ENCODE peak calls at places on chromosome 2, in five cellular contexts. Z, D, E, G and C are unnamed samples.

GRCh38 chr2:207161724-207162123 is 4.0 kb downstream of the KLF7 start:
- DNase-seq in Z (peak), D (no peak), E (no peak), G (no peak), C (no peak)

GRCh38 chr2:217099561-217099960 is 239.7 kb upstream of the TNP1 start:
- DNase-seq in Z (no peak), D (no peak), E (peak), G (no peak), C (no peak)

GRCh38 chr2:17878222-17879136 is at the start of gene KCNS3:
- DNase-seq in Z (peak), D (peak), E (peak), G (no peak), C (no peak)

GRCh38 chr2:79223539-79223938 is 64.0 kb upstream of the REG3A start:
- DNase-seq in Z (no peak), D (no peak), E (no peak), G (no peak), C (no peak)

GRCh38 chr2:56113571-56113970 is 70.2 kb upstream of the CCDC85A start:
- DNase-seq in Z (no peak), D (no peak), E (no peak), G (no peak), C (no peak)

GRCh38 chr2:106177581-106177980 is 16.5 kb downstream of the UXS1 start:
- DNase-seq in Z (no peak), D (no peak), E (no peak), G (no peak), C (no peak)

GRCh38 chr2:84022810-84023431 is 436.2 kb downstream of the SUCLG1 start:
- DNase-seq in Z (peak), D (peak), E (no peak), G (peak), C (no peak)

GRCh38 chr2:207692206-207693065 is 19.0 kb upstream of the CCNYL1 start:
- DNase-seq in Z (peak), D (peak), E (no peak), G (no peak), C (peak)

GRCh38 chr2:69021027-69021426 is 8.0 kb downstream of the ANTXR1 start:
- DNase-seq in Z (no peak), D (no peak), E (no peak), G (no peak), C (no peak)

GRCh38 chr2:57617327-57617726 is 429.3 kb upstream of the VRK2 start:
- DNase-seq in Z (no peak), D (no peak), E (no peak), G (no peak), C (no peak)

GRCh38 chr2:176496756-176497155 is 227.5 kb downstream of the MTX2 start:
- DNase-seq in Z (peak), D (no peak), E (no peak), G (no peak), C (no peak)

GRCh38 chr2:192162392-192163042 is 32.2 kb downstream of the TMEFF2 start:
- DNase-seq in Z (peak), D (peak), E (no peak), G (no peak), C (peak)

GRCh38 chr2:152063325-152063924 is 35.4 kb downstream of the CACNB4 start:
- DNase-seq in Z (no peak), D (no peak), E (no peak), G (no peak), C (no peak)

GRCh38 chr2:121185571-121186074 is 99.4 kb downstream of the TFCP2L1 start:
- DNase-seq in Z (peak), D (no peak), E (peak), G (no peak), C (no peak)

GRCh38 chr2:159157361-159158045 is 129.0 kb downstream of the WDSUB1 start:
- DNase-seq in Z (no peak), D (no peak), E (no peak), G (peak), C (no peak)

GRCh38 chr2:55408946-55409868 is 10.4 kb downstream of the CCDC88A start:
- DNase-seq in Z (peak), D (no peak), E (no peak), G (no peak), C (no peak)

GRCh38 chr2:9201185-9201891 is 5.3 kb upstream of the ASAP2 start:
- DNase-seq in Z (peak), D (no peak), E (no peak), G (no peak), C (no peak)

GRCh38 chr2:160736148-160736547 is 242.5 kb upstream of the RBMS1 start:
- DNase-seq in Z (no peak), D (no peak), E (no peak), G (no peak), C (no peak)

GRCh38 chr2:221914334-221914733 is 342.2 kb upstream of the EPHA4 start:
- DNase-seq in Z (peak), D (no peak), E (no peak), G (no peak), C (no peak)

GRCh38 chr2:52659536-52659935 is 1108.1 kb upstream of the CHAC2 start:
- DNase-seq in Z (peak), D (no peak), E (no peak), G (no peak), C (no peak)

DNA sequence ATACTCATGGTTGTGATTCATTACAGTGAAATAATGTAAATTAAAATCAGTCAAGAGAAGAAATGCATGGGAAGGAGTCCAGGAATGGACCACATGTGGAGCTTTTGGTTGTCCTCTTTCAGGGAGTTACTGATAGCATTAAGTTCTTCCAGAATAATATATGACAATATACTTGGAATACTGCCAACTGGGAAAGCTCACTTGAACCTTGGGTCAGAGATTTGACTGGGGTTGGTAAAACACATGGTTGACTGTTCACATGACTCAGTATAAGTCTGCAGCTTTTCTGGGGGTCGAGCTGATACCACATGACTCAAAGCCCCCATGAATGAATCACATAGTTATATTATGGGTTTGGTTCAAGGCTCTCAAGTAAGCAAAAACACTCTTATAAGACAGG is 1109.0 kb upstream of the CHAC2 start:
- DNase-seq in Z (peak), D (no peak), E (no peak), G (no peak), C (no peak)
- H3K27ac ChIP-seq in Z (no peak), D (no peak), E (no peak), G (no peak), C (no peak)

GRCh38 chr2:134344954-134345697 is 91.3 kb downstream of the MGAT5 start:
- DNase-seq in Z (no peak), D (no peak), E (no peak), G (no peak), C (no peak)

GRCh38 chr2:134348239-134348638 is 94.4 kb downstream of the MGAT5 start:
- DNase-seq in Z (peak), D (no peak), E (no peak), G (no peak), C (no peak)

GRCh38 chr2:134351899-134352298 is 98.0 kb downstream of the MGAT5 start:
- DNase-seq in Z (no peak), D (no peak), E (no peak), G (no peak), C (no peak)

GRCh38 chr2:134352844-134353243 is 99.0 kb downstream of the MGAT5 start:
- DNase-seq in Z (no peak), D (no peak), E (no peak), G (no peak), C (no peak)

DNA sequence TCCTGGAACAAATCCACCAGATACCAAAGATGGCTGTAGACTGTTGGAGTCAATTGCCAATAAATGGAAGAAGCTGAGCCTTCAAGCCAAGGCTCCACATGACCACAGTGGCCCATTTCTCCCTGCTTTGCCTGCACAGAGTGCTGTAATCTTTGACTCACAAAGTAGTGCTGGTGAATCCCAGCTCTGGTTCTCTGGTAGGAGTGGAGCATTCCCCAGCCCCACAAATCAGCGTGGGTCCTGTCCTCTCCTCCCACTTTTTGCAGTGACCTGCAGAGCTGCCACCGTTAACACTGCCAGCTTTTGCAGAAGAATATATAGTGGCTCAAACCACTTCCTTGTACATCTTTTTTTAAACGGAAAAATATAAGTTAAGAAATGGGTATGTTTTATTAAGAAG is 93.9 kb downstream of the MGAT5 start:
- DNase-seq in Z (peak), D (no peak), E (no peak), G (no peak), C (no peak)
- H3K27ac ChIP-seq in Z (no peak), D (no peak), E (peak), G (no peak), C (no peak)

GRCh38 chr2:127084611-127085031 is 22.3 kb downstream of the BIN1 start:
- DNase-seq in Z (peak), D (no peak), E (no peak), G (no peak), C (peak)

GRCh38 chr2:127085260-127085666 is 21.7 kb downstream of the BIN1 start:
- DNase-seq in Z (peak), D (no peak), E (no peak), G (peak), C (no peak)

GRCh38 chr2:127081826-127082633 is 24.9 kb downstream of the BIN1 start:
- DNase-seq in Z (no peak), D (no peak), E (no peak), G (no peak), C (peak)

GRCh38 chr2:127082974-127083373 is 24.0 kb downstream of the BIN1 start:
- DNase-seq in Z (peak), D (no peak), E (no peak), G (no peak), C (no peak)

DNA sequence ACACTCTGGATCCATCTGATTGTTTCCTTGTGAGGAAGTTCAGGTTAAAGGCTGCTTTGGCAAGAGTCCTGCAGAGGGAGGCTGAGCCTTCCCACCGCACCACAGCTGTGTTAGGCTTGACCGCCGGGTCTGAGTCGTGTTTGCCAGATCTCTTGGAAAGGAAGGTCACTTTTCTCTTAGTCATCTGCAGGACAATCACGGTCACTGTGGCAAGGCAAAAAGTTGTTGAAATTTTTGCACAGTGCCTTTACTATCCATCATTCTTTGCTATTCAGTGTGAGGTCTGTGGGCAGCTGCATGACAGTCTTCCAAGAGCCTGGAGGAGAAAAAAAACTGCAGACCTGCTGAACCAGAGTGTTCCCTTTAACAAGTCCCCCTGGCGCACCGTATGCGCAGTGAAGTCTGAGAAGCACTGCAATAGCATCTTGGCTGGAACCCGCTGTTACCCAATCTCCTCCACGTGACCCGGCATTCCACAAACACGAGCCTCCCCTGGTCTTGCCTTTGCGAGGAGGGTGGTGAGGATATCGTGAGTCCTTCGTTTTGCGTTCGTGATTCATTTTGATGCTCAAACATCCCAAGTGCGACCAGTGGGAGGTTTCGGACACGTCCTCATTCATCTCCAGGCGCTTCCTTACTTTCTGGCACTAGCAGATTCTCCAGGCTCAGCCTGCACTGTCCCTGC is 23.0 kb downstream of the BIN1 start:
- DNase-seq in Z (peak), D (no peak), E (peak), G (no peak), C (no peak)
- H3K27ac ChIP-seq in Z (peak), D (no peak), E (peak), G (no peak), C (peak)

DNA sequence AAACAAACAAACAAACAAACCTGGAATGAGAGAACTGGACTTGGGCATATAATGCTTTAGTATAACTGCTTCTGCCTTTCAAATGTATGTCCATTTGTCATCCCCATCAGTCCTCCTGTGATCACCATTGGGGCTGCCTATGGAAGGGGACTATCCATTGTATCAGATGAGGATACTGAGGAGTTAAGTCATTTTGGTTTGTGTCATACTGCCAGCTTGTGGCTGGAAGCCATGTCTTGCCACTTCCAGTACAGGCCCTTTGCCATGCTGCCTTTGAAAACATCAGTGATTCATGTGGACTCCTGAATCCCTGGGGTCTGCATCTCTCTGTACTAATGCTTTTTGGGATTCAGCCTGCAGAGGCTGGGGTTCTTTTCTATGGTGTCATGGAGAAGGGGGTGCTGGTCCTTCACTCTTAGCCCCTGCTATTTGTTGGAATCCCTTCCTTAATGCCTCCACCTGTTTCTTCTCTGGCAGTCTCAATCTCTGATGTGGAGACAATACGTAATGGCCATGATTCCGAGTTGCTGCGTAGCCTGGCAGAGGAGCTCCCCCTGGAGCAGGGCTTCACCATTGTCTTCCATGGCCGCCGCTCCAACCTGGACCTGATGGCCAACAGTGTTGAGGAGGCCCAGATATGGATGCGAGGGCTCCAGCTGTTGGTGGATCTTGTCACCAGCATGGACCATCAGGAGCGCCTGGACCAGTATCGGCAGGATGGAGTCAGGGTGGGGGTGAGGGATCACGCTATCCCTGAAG is 10.6 kb downstream of the PLCD4 start:
- DNase-seq in Z (no peak), D (no peak), E (no peak), G (no peak), C (no peak)
- H3K27ac ChIP-seq in Z (no peak), D (no peak), E (no peak), G (no peak), C (no peak)

GRCh38 chr2:30223413-30223874 is 7.9 kb upstream of the LBH start:
- DNase-seq in Z (no peak), D (no peak), E (no peak), G (no peak), C (no peak)
- H3K27ac ChIP-seq in Z (no peak), D (no peak), E (no peak), G (no peak), C (peak)

DNA sequence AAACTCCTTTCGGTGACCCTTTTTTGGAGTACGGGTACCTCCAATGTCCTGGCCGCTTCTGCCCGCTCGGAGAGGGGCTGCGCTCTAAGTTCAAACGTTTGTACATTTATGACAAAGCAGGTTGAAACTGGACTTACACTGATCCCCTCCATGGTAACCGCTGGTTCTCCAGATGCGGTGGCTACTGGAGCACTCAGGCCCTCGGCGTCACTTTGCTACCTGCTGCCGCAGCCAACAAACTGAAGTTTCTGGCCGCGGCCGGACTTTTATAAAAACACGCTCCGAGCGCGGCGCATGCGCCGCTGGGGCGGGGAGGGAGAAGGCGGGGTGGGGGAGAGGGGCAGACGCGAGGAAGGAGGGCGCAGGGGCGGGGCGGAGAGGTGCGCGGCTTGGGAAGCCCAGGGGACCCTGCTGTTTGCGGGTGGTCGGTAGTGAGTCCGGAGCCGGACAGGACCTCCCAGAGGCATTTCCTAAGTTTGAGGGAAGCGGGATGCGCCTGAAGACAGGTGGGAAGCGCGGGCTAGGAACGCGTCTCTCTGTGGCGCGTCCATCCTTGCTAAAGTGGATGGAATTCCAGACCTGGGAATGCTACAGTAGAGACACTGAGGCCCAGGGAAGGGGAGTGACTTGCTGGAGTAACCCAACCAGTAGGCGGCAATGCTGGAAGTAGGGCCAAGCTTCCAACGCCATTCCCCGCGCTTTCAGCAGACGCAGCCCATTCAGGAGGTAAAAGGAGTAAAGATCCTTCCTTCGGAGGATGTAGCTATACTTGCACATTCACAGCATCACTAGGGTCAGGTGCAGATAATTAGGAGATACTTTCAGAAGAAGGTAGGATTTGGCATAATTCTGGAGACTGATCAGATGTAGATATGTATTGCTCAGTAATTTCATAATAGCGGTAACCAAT is at the start of gene CXCR4:
- DNase-seq in Z (peak), D (peak), E (peak), G (no peak), C (peak)
- H3K27ac ChIP-seq in Z (no peak), D (no peak), E (peak), G (no peak), C (peak)

GRCh38 chr2:111984213-111984604 is 70.9 kb upstream of the TMEM87B start:
- DNase-seq in Z (peak), D (no peak), E (no peak), G (no peak), C (no peak)
- H3K27ac ChIP-seq in Z (no peak), D (no peak), E (no peak), G (no peak), C (no peak)

DNA sequence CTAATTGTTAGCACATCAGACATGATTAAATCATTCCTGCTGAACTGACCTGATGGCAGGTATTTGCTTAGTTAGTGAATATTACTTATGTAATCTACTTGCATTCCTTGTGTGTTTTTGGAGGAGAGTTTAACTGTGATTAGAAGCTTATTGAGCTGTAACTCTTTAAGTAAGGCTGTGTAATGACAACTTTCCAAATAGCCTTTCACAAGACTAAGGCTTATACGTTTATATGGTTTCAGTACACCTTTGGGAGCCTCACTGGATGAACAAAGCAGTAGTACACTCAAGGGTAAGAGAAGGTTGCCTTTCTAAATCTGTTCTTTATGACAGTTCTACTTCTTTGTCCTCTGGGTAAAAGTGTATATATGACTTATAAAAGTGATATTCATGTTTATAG is 4.3 kb downstream of the ITPRID2 start:
- DNase-seq in Z (no peak), D (no peak), E (no peak), G (no peak), C (no peak)
- H3K27ac ChIP-seq in Z (no peak), D (no peak), E (no peak), G (peak), C (no peak)